ENCODE peak calls at places on chromosomes 5 and 9, in nine cellular contexts. L is OCI-LY7; F is activated CD4-positive, CD25-positive, alpha-beta regulatory T cell; J is GM23338; D is prostate gland; X is stromal cell of bone marrow; S is mesendoderm; A is PC-3; V is GM20000. E is an unnamed sample.

GRCh38 chr5:7857361-7857760 is 6.4 kb upstream of the CFAP90 start:
- DNase-seq in L (no peak), F (no peak), D (no peak), S (no peak), A (no peak), V (no peak), X (no peak), J (no peak), E (no peak)

GRCh38 chr9:87447547-87448432 is 49.9 kb upstream of the DAPK1 start:
- DNase-seq in X (no peak), J (no peak), V (no peak), L (no peak), F (no peak), A (no peak), S (no peak), D (no peak), E (no peak)

GRCh38 chr5:149240354-149240998 is 31.2 kb upstream of the AFAP1L1 start:
- DNase-seq in X (no peak), J (no peak), S (no peak), D (no peak), V (no peak), L (no peak), F (peak), A (no peak), E (peak)

GRCh38 chr9:33116855-33117254 is 40.4 kb upstream of the SMU1 start:
- DNase-seq in S (no peak), F (no peak), L (no peak), X (no peak), D (no peak), V (no peak), A (no peak), J (no peak), E (no peak)

GRCh38 chr9:126581893-126582292 is 31.8 kb upstream of the LMX1B start:
- DNase-seq in F (no peak), X (no peak), S (no peak), J (no peak), L (no peak), D (no peak), A (no peak), V (no peak), E (no peak)

GRCh38 chr9:87886210-87887150 is 3.8 kb downstream of the SPATA31E1 start:
- DNase-seq in X (no peak), V (no peak), F (no peak), D (no peak), A (no peak), S (no peak), J (no peak), L (no peak), E (no peak)

GRCh38 chr5:126995039-126995438 is 35.3 kb downstream of the MARCHF3 start:
- DNase-seq in V (no peak), D (no peak), S (no peak), X (no peak), L (no peak), J (no peak), F (no peak), A (no peak), E (no peak)

GRCh38 chr9:112380102-112380581 is at the start of gene HSDL2:
- DNase-seq in F (no peak), X (peak), L (peak), V (peak), J (peak), S (no peak), D (no peak), A (peak), E (no peak)

GRCh38 chr5:95823738-95824609 is 1.4 kb upstream of the GLRX start:
- DNase-seq in V (no peak), D (no peak), S (peak), X (peak), A (peak), J (peak), F (peak), L (peak), E (no peak)

GRCh38 chr5:8839361-8840055 is 706.4 kb downstream of the SEMA5A start:
- DNase-seq in D (no peak), L (no peak), V (no peak), X (no peak), F (no peak), J (no peak), A (no peak), S (no peak), E (no peak)

GRCh38 chr9:128026255-128027165 is 40.6 kb downstream of the NAIF1 start:
- DNase-seq in A (no peak), D (no peak), J (no peak), L (peak), S (peak), F (peak), X (no peak), V (peak), E (peak)

GRCh38 chr5:61479850-61480614 is 148.0 kb downstream of the ZSWIM6 start:
- DNase-seq in V (no peak), S (no peak), F (no peak), J (no peak), L (no peak), A (no peak), D (no peak), X (no peak), E (no peak)

GRCh38 chr9:121835581-121836381 is 184.3 kb downstream of the DAB2IP start:
- DNase-seq in A (no peak), F (no peak), X (no peak), V (no peak), L (no peak), S (peak), D (no peak), J (no peak), E (no peak)

GRCh38 chr9:698937-699336 is 142.6 kb upstream of the DMRT1 start:
- DNase-seq in A (no peak), X (no peak), D (no peak), S (no peak), J (no peak), L (no peak), F (no peak), V (no peak), E (no peak)

GRCh38 chr5:174793684-174794328 is 69.4 kb downstream of the MSX2 start:
- DNase-seq in S (peak), V (peak), A (peak), X (peak), D (peak), F (no peak), L (peak), J (peak), E (no peak)

GRCh38 chr5:56833325-56833724 is 18.0 kb downstream of the MAP3K1 start:
- DNase-seq in J (peak), S (peak), F (no peak), D (no peak), A (no peak), X (no peak), V (no peak), L (no peak), E (no peak)

GRCh38 chr5:109614316-109614715 is 75.4 kb upstream of the MAN2A1 start:
- DNase-seq in X (no peak), F (no peak), J (no peak), S (no peak), D (no peak), L (no peak), A (no peak), V (no peak), E (no peak)

GRCh38 chr5:133848306-133848924 is 120.0 kb downstream of the C5orf15 start:
- DNase-seq in A (peak), S (no peak), X (no peak), J (no peak), V (no peak), F (no peak), L (no peak), D (no peak), E (no peak)

E was measured in CMK.